ENCODE peak calls at places on chromosome 7, in seven cellular contexts. O, I, Y, W, V, L and Z are unnamed samples.

GRCh38 chr7:36191292-36191920 is 38.4 kb downstream of the EEPD1 start:
- DNase-seq in L (no peak), I (no peak), V (no peak), W (no peak), Y (no peak), O (no peak), Z (no peak)

GRCh38 chr7:43296306-43296705 is 183.9 kb downstream of the HECW1 start:
- DNase-seq in L (peak), V (no peak), I (no peak), W (no peak), Y (no peak), O (no peak), Z (no peak)

GRCh38 chr7:131010714-131011436 is 276.9 kb upstream of the KLF14 start:
- DNase-seq in L (no peak), Y (no peak), W (no peak), V (peak), I (no peak), O (no peak), Z (no peak)

GRCh38 chr7:7596156-7596555 is 29.5 kb downstream of the MIOS start:
- DNase-seq in L (no peak), I (no peak), V (no peak), W (no peak), Y (no peak), O (no peak), Z (no peak)

GRCh38 chr7:82172896-82173295 is 270.7 kb downstream of the CACNA2D1 start:
- DNase-seq in W (no peak), Y (no peak), I (no peak), L (no peak), O (no peak), V (no peak), Z (no peak)

GRCh38 chr7:90661290-90662151 is 65.4 kb downstream of the CDK14 start:
- DNase-seq in O (no peak), V (no peak), L (no peak), Y (no peak), I (no peak), W (no peak), Z (no peak)

GRCh38 chr7:36303202-36304098 is 86.2 kb upstream of the ANLN start:
- DNase-seq in W (peak), Y (peak), O (peak), V (no peak), I (no peak), L (peak), Z (no peak)

GRCh38 chr7:94133460-94133859 is 129.3 kb upstream of the BET1 start:
- DNase-seq in L (no peak), O (no peak), Y (no peak), I (no peak), W (no peak), V (no peak), Z (no peak)

GRCh38 chr7:80154656-80155325 is 20.2 kb downstream of the GNAI1 start:
- DNase-seq in W (no peak), I (no peak), Y (no peak), O (no peak), V (no peak), L (no peak), Z (no peak)

GRCh38 chr7:134420509-134421125 is 38.3 kb downstream of the AKR1B1 start:
- DNase-seq in Y (no peak), L (no peak), O (no peak), W (peak), I (no peak), V (no peak), Z (no peak)

GRCh38 chr7:17680026-17680425 is 260.3 kb downstream of the SNX13 start:
- DNase-seq in I (no peak), V (no peak), Y (peak), W (peak), L (no peak), O (no peak), Z (no peak)

GRCh38 chr7:101109368-101109767 is 17.5 kb upstream of the SERPINE1 start:
- DNase-seq in L (no peak), I (no peak), W (no peak), O (no peak), V (no peak), Y (no peak), Z (no peak)

GRCh38 chr7:34838329-34838728 is 180.3 kb downstream of the NPSR1 start:
- DNase-seq in V (no peak), Y (no peak), L (no peak), I (no peak), W (no peak), O (no peak), Z (no peak)

GRCh38 chr7:85186083-85186520 is 754 bp downstream of the SEMA3D start:
- DNase-seq in V (no peak), I (no peak), O (no peak), L (peak), Y (peak), W (no peak), Z (no peak)

GRCh38 chr7:131633342-131633843 is 77.0 kb upstream of the PODXL start:
- DNase-seq in V (no peak), I (no peak), O (no peak), W (no peak), L (no peak), Y (peak), Z (no peak)

GRCh38 chr7:150976529-150977381 is 1.4 kb downstream of the KCNH2 start:
- DNase-seq in I (no peak), V (no peak), L (no peak), O (peak), W (no peak), Y (peak), Z (no peak)

GRCh38 chr7:116392806-116393205 is 106.7 kb upstream of the CAV2 start:
- DNase-seq in V (no peak), I (no peak), Y (no peak), W (no peak), L (no peak), O (no peak), Z (no peak)

GRCh38 chr7:36045830-36046341 is 107.2 kb upstream of the EEPD1 start:
- DNase-seq in L (no peak), I (no peak), O (no peak), W (no peak), Y (no peak), V (no peak), Z (no peak)

GRCh38 chr7:34133983-34134782 is 228.8 kb downstream of the BMPER start:
- DNase-seq in Y (peak), O (peak), L (peak), V (no peak), I (no peak), W (peak), Z (no peak)

GRCh38 chr7:29196191-29196590 is 1.6 kb downstream of the CHN2 start:
- DNase-seq in Y (no peak), L (no peak), O (no peak), W (no peak), I (no peak), V (no peak), Z (no peak)

GRCh38 chr7:139853576-139854511 is 24.8 kb downstream of the TBXAS1 start:
- DNase-seq in W (peak), Y (peak), L (no peak), I (no peak), O (no peak), V (no peak), Z (no peak)

GRCh38 chr7:111931016-111931517 is 275.1 kb downstream of the DOCK4 start:
- DNase-seq in V (no peak), W (no peak), Y (no peak), I (no peak), O (no peak), L (no peak), Z (no peak)
- H3K27ac ChIP-seq in V (no peak), W (no peak), Y (no peak), I (no peak), O (peak), L (peak), Z (no peak)

DNA sequence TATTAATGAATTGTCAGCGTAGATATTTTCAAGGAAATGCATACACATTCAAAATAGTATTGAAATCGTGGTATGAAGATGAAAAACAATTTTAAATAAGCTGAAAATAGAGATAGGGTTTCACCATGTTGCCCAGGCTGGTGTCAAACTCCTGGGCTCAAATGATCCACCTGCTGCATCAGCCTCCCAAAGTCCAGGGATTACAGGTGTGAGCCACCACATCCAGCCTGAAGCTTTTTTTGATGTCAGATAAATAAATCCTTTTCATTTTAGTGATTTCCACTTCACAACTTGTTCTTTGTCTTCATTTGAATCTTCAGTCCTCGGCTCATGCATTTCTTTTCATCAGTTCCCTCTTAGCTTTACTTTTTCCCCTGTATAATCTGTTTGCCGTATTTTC is 4.6 kb downstream of the CDK13 start:
- DNase-seq in Y (no peak), W (no peak), O (no peak), L (no peak), I (no peak), V (no peak), Z (no peak)
- H3K4me3 ChIP-seq in Y (no peak), W (no peak), O (no peak), L (no peak), I (peak), V (no peak), Z (peak)

GRCh38 chr7:105107458-105107857 is 93.5 kb downstream of the KMT2E start:
- DNase-seq in W (no peak), V (no peak), O (no peak), L (no peak), I (no peak), Y (no peak), Z (no peak)

DNA sequence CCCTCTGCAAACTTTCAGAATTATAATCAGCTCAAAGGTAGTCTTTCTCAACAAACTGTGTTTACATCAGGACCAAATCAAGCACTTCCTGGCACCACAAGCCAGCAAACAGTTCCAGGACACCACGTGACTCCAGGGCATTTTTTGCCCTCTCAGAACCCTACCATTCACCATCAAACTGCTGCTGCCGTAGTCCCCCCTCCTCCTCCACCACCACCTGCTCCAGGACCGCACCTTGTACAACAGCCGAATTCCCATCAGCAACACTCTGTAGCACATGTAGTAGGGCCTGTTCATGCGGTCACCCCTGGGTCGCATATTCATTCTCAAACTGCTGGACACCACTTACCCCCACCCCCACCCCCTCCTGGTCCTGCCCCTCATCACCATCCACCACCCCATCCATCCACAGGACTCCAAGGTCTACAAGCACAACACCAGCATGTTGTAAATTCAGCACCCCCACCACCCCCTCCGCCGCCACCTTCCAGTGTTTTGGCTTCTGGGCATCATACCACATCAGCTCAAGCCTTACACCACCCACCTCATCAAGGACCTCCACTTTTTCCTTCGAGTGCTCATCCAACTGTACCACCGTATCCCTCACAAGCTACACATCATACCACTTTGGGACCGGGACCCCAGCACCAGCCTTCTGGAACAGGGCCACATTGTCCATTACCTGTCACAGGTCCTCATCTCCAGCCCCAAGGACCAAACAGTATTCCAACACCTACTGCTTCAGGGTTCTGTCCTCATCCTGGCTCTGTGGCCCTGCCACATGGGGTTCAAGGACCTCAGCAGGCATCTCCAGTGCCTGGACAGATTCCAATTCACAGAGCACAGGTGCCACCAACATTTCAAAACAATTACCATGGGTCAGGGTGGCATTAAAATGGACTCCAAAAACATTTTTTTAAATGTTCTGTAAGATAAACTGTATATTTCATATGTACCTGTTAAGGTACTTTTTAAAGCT is 98.7 kb downstream of the KMT2E start:
- DNase-seq in Y (no peak), V (no peak), L (no peak), I (no peak), O (no peak), W (no peak), Z (no peak)
- H3K27ac ChIP-seq in Y (no peak), V (no peak), L (no peak), I (no peak), O (no peak), W (no peak), Z (no peak)

GRCh38 chr7:120991133-120991532 is 2.6 kb downstream of the CPED1 start:
- DNase-seq in I (no peak), W (no peak), V (no peak), L (no peak), Y (no peak), O (no peak), Z (no peak)

GRCh38 chr7:120990468-120991118 is 2.1 kb downstream of the CPED1 start:
- DNase-seq in I (no peak), W (no peak), V (no peak), L (no peak), O (no peak), Y (no peak), Z (no peak)

GRCh38 chr7:120992272-120993010 is 3.9 kb downstream of the CPED1 start:
- DNase-seq in Y (no peak), L (no peak), O (no peak), W (no peak), I (no peak), V (no peak), Z (no peak)

GRCh38 chr7:120993011-120993574 is 4.6 kb downstream of the CPED1 start:
- DNase-seq in W (no peak), Y (no peak), I (no peak), O (no peak), V (no peak), L (no peak), Z (no peak)

GRCh38 chr7:120991570-120991969 is 3.1 kb downstream of the CPED1 start:
- DNase-seq in O (no peak), W (no peak), I (no peak), L (no peak), Y (no peak), V (no peak), Z (no peak)
- H3K4me3 ChIP-seq in O (peak), W (peak), I (no peak), L (peak), Y (peak), V (no peak), Z (no peak)

GRCh38 chr7:28165971-28166955 is 14.3 kb downstream of the JAZF1 start:
- DNase-seq in I (no peak), Y (no peak), L (no peak), W (no peak), O (no peak), V (no peak), Z (no peak)
- H3K27ac ChIP-seq in I (no peak), Y (no peak), L (no peak), W (no peak), O (no peak), V (no peak), Z (no peak)

GRCh38 chr7:87318741-87319140 is 26.7 kb upstream of the CROT start:
- DNase-seq in W (no peak), V (no peak), L (no peak), O (no peak), Y (no peak), I (no peak), Z (no peak)
- H3K4me3 ChIP-seq in W (no peak), V (peak), L (no peak), O (no peak), Y (no peak), I (peak), Z (peak)

DNA sequence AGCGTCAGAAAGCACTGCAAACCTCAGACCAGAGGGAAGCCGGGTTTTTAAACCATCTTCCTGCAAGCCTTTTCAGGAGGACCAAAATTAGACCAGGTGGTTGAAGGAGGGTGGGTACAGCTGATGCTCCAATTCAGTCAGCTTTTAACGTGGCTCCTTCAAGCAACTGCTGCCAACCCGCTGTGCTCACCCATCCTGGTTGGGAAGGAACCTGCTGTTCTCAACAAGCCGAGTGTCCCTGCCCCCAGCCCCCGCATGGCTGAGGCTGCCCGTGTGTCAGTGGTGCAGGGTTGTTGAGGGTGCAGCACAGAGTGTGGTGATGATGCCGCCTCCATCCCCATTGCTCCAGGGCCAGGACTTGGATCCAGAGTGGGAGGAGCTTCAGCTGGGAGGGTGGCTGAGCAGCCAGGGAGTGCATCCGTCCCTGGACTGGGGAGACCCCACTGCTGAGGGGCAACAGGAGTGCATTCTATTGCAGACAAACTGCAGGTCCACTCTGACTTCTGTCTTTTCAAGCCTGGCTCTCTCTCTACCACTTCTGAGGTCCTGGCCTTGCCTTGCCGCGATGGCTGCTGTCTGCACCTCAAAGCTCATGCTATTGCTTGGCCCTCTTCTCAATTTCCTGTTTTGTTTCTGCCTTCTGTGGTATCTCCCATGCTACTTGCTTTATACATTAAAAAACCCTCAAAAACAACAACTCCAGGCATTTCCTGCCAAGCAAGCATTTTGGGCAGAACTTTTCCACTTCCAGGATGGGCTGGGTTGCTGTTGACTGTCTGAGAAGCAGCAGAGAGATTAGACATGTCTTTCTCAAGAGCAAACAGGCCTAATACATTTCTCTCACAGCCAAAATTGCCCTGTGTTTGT is 134.7 kb downstream of the DNAJB6 start:
- DNase-seq in Y (peak), L (no peak), V (peak), O (no peak), W (no peak), I (no peak), Z (no peak)
- H3K27ac ChIP-seq in Y (no peak), L (no peak), V (peak), O (no peak), W (no peak), I (peak), Z (no peak)

DNA sequence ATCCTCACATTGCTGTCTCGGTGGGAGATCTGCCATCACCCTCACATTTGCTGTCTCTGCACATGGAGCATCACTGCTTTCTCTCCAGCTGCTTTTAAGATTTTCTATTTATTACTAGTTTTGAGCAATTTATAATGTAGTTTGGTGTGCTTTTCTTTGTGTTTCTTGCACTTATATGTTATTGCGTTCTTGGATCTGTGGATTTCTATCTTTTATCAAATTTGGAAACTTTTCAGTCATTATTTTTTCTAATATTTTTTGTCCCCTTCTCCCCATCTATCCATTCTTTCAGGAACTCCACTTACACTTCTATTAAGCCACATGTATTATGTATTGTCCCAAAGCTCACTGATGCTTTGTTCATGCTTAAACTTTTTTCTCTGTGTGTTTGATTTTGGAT is 108.9 kb downstream of the FOXL3 start:
- DNase-seq in I (no peak), W (no peak), L (no peak), Y (no peak), V (no peak), O (no peak), Z (no peak)
- H3K4me3 ChIP-seq in I (no peak), W (no peak), L (no peak), Y (no peak), V (no peak), O (no peak), Z (no peak)

GRCh38 chr7:143431109-143431508 is 12.1 kb upstream of the TAS2R60 start:
- DNase-seq in O (no peak), I (no peak), W (no peak), V (no peak), Y (no peak), L (no peak), Z (no peak)
- H3K27ac ChIP-seq in O (no peak), I (no peak), W (no peak), V (no peak), Y (no peak), L (no peak), Z (no peak)

GRCh38 chr7:27088002-27088931 is 7.5 kb downstream of the HOXA1 start:
- DNase-seq in O (no peak), V (no peak), I (no peak), W (no peak), L (no peak), Y (no peak), Z (no peak)
- H3K4me3 ChIP-seq in O (peak), V (no peak), I (peak), W (no peak), L (peak), Y (no peak), Z (no peak)